ENCODE peak calls at places on chromosomes 6 and 20, in four cellular contexts. One of them, this sample, is unnamed.

GRCh38 chr6:44446626-44447297 is 59.3 kb downstream of the CDC5L start:
- DNase-seq in activated gamma-delta T cell treated with Interleukin-2 at 50 U/mL for 16 hours: no peak
- DNase-seq in CD8-positive, alpha-beta memory T cell: no peak
- DNase-seq in CD4-positive, CD25-positive, alpha-beta regulatory T cell: no peak
- DNase-seq in this sample: no peak

GRCh38 chr6:139970591-139970991 is 596.1 kb upstream of the CITED2 start:
- DNase-seq in activated gamma-delta T cell treated with Interleukin-2 at 50 U/mL for 16 hours: no peak
- DNase-seq in CD8-positive, alpha-beta memory T cell: no peak
- DNase-seq in CD4-positive, CD25-positive, alpha-beta regulatory T cell: no peak
- DNase-seq in this sample: no peak

GRCh38 chr6:72631480-72631879 is 9.6 kb downstream of the KCNQ5 start:
- DNase-seq in CD8-positive, alpha-beta memory T cell: no peak
- DNase-seq in CD4-positive, CD25-positive, alpha-beta regulatory T cell: no peak
- DNase-seq in activated gamma-delta T cell treated with Interleukin-2 at 50 U/mL for 16 hours: no peak
- DNase-seq in this sample: no peak

GRCh38 chr20:48864738-48865318 is 37.0 kb upstream of the PREX1 start:
- DNase-seq in activated gamma-delta T cell treated with Interleukin-2 at 50 U/mL for 16 hours: no peak
- DNase-seq in CD4-positive, CD25-positive, alpha-beta regulatory T cell: no peak
- DNase-seq in CD8-positive, alpha-beta memory T cell: no peak
- DNase-seq in this sample: no peak

GRCh38 chr20:37729909-37730308 is 36.1 kb downstream of the CTNNBL1 start:
- DNase-seq in CD4-positive, CD25-positive, alpha-beta regulatory T cell: no peak
- DNase-seq in activated gamma-delta T cell treated with Interleukin-2 at 50 U/mL for 16 hours: no peak
- DNase-seq in CD8-positive, alpha-beta memory T cell: no peak
- DNase-seq in this sample: no peak

GRCh38 chr6:56752009-56752408 is 109.3 kb upstream of the DST start:
- DNase-seq in CD8-positive, alpha-beta memory T cell: no peak
- DNase-seq in CD4-positive, CD25-positive, alpha-beta regulatory T cell: no peak
- DNase-seq in activated gamma-delta T cell treated with Interleukin-2 at 50 U/mL for 16 hours: no peak
- DNase-seq in this sample: no peak

GRCh38 chr20:8215516-8215915 is 83.5 kb downstream of the PLCB1 start:
- DNase-seq in activated gamma-delta T cell treated with Interleukin-2 at 50 U/mL for 16 hours: no peak
- DNase-seq in CD4-positive, CD25-positive, alpha-beta regulatory T cell: no peak
- DNase-seq in CD8-positive, alpha-beta memory T cell: no peak
- DNase-seq in this sample: no peak

GRCh38 chr20:50120935-50121693 is 8.2 kb upstream of the UBE2V1 start:
- DNase-seq in activated gamma-delta T cell treated with Interleukin-2 at 50 U/mL for 16 hours: peak; percentile 60
- DNase-seq in CD8-positive, alpha-beta memory T cell: peak; percentile 61
- DNase-seq in CD4-positive, CD25-positive, alpha-beta regulatory T cell: peak; percentile 70
- DNase-seq in this sample: no peak

GRCh38 chr6:42260424-42260888 is 42.8 kb upstream of the MRPS10 start:
- DNase-seq in CD4-positive, CD25-positive, alpha-beta regulatory T cell: no peak
- DNase-seq in activated gamma-delta T cell treated with Interleukin-2 at 50 U/mL for 16 hours: no peak
- DNase-seq in CD8-positive, alpha-beta memory T cell: no peak
- DNase-seq in this sample: no peak

GRCh38 chr6:19999319-20000191 is 162.4 kb downstream of the ID4 start:
- DNase-seq in CD4-positive, CD25-positive, alpha-beta regulatory T cell: no peak
- DNase-seq in activated gamma-delta T cell treated with Interleukin-2 at 50 U/mL for 16 hours: no peak
- DNase-seq in CD8-positive, alpha-beta memory T cell: no peak
- DNase-seq in this sample: peak; percentile 26

GRCh38 chr6:28531479-28532128 is 5.9 kb downstream of the GPX5 start:
- DNase-seq in CD4-positive, CD25-positive, alpha-beta regulatory T cell: no peak
- DNase-seq in activated gamma-delta T cell treated with Interleukin-2 at 50 U/mL for 16 hours: no peak
- DNase-seq in CD8-positive, alpha-beta memory T cell: no peak
- DNase-seq in this sample: no peak

GRCh38 chr6:107418118-107418517 is 41.2 kb downstream of the PDSS2 start:
- DNase-seq in CD8-positive, alpha-beta memory T cell: no peak
- DNase-seq in activated gamma-delta T cell treated with Interleukin-2 at 50 U/mL for 16 hours: no peak
- DNase-seq in CD4-positive, CD25-positive, alpha-beta regulatory T cell: no peak
- DNase-seq in this sample: no peak

GRCh38 chr6:53646606-53647005 is 18.9 kb downstream of the KLHL31 start:
- DNase-seq in CD8-positive, alpha-beta memory T cell: no peak
- DNase-seq in CD4-positive, CD25-positive, alpha-beta regulatory T cell: no peak
- DNase-seq in activated gamma-delta T cell treated with Interleukin-2 at 50 U/mL for 16 hours: no peak
- DNase-seq in this sample: no peak

GRCh38 chr20:6519556-6519955 is 247.9 kb upstream of the BMP2 start:
- DNase-seq in CD4-positive, CD25-positive, alpha-beta regulatory T cell: no peak
- DNase-seq in activated gamma-delta T cell treated with Interleukin-2 at 50 U/mL for 16 hours: no peak
- DNase-seq in CD8-positive, alpha-beta memory T cell: no peak
- DNase-seq in this sample: no peak

GRCh38 chr20:35404614-35405259 is 7.0 kb downstream of the UQCC1 start:
- DNase-seq in CD8-positive, alpha-beta memory T cell: peak; percentile 19
- DNase-seq in activated gamma-delta T cell treated with Interleukin-2 at 50 U/mL for 16 hours: no peak
- DNase-seq in CD4-positive, CD25-positive, alpha-beta regulatory T cell: no peak
- DNase-seq in this sample: peak; percentile 27

GRCh38 chr20:63568986-63569949 is 4.8 kb downstream of the HELZ2 start:
- DNase-seq in activated gamma-delta T cell treated with Interleukin-2 at 50 U/mL for 16 hours: no peak
- DNase-seq in CD4-positive, CD25-positive, alpha-beta regulatory T cell: no peak
- DNase-seq in CD8-positive, alpha-beta memory T cell: no peak
- DNase-seq in this sample: no peak

GRCh38 chr20:34768105-34768504 is 57.3 kb downstream of the NCOA6 start:
- DNase-seq in activated gamma-delta T cell treated with Interleukin-2 at 50 U/mL for 16 hours: no peak
- DNase-seq in CD8-positive, alpha-beta memory T cell: no peak
- DNase-seq in CD4-positive, CD25-positive, alpha-beta regulatory T cell: no peak
- DNase-seq in this sample: no peak

GRCh38 chr6:16712250-16712930 is 48.9 kb downstream of the ATXN1 start:
- DNase-seq in CD8-positive, alpha-beta memory T cell: no peak
- DNase-seq in CD4-positive, CD25-positive, alpha-beta regulatory T cell: no peak
- DNase-seq in activated gamma-delta T cell treated with Interleukin-2 at 50 U/mL for 16 hours: no peak
- DNase-seq in this sample: no peak

GRCh38 chr6:46170357-46171289 is at the start of gene ENPP5:
- DNase-seq in CD8-positive, alpha-beta memory T cell: peak; percentile 73
- DNase-seq in CD4-positive, CD25-positive, alpha-beta regulatory T cell: peak; percentile 24
- DNase-seq in activated gamma-delta T cell treated with Interleukin-2 at 50 U/mL for 16 hours: peak; percentile 76
- DNase-seq in this sample: no peak

GRCh38 chr6:147156218-147156617 is 48.0 kb upstream of the STXBP5 start:
- DNase-seq in CD8-positive, alpha-beta memory T cell: no peak
- DNase-seq in activated gamma-delta T cell treated with Interleukin-2 at 50 U/mL for 16 hours: no peak
- DNase-seq in CD4-positive, CD25-positive, alpha-beta regulatory T cell: no peak
- DNase-seq in this sample: no peak

GRCh38 chr6:105179244-105180065 is at the start of gene POPDC3:
- DNase-seq in activated gamma-delta T cell treated with Interleukin-2 at 50 U/mL for 16 hours: no peak
- DNase-seq in CD8-positive, alpha-beta memory T cell: no peak
- DNase-seq in CD4-positive, CD25-positive, alpha-beta regulatory T cell: no peak
- DNase-seq in this sample: no peak

GRCh38 chr6:94130458-94130857 is 711.1 kb upstream of the EPHA7 start:
- DNase-seq in CD4-positive, CD25-positive, alpha-beta regulatory T cell: no peak
- DNase-seq in CD8-positive, alpha-beta memory T cell: no peak
- DNase-seq in activated gamma-delta T cell treated with Interleukin-2 at 50 U/mL for 16 hours: no peak
- DNase-seq in this sample: no peak

GRCh38 chr6:35733633-35734032 is 3.2 kb upstream of the ARMC12 start:
- DNase-seq in CD8-positive, alpha-beta memory T cell: no peak
- DNase-seq in CD4-positive, CD25-positive, alpha-beta regulatory T cell: no peak
- DNase-seq in activated gamma-delta T cell treated with Interleukin-2 at 50 U/mL for 16 hours: no peak
- DNase-seq in this sample: no peak

GRCh38 chr20:63626424-63627128 is at the start of gene GMEB2:
- DNase-seq in activated gamma-delta T cell treated with Interleukin-2 at 50 U/mL for 16 hours: peak; percentile 64
- DNase-seq in CD8-positive, alpha-beta memory T cell: no peak
- DNase-seq in CD4-positive, CD25-positive, alpha-beta regulatory T cell: peak; percentile 67
- DNase-seq in this sample: no peak

GRCh38 chr20:64049060-64049886 is at the start of gene SOX18:
- DNase-seq in CD8-positive, alpha-beta memory T cell: no peak
- DNase-seq in activated gamma-delta T cell treated with Interleukin-2 at 50 U/mL for 16 hours: no peak
- DNase-seq in CD4-positive, CD25-positive, alpha-beta regulatory T cell: no peak
- DNase-seq in this sample: no peak

GRCh38 chr20:1846341-1846740 is 48.9 kb upstream of the SIRPA start:
- DNase-seq in CD4-positive, CD25-positive, alpha-beta regulatory T cell: no peak
- DNase-seq in activated gamma-delta T cell treated with Interleukin-2 at 50 U/mL for 16 hours: no peak
- DNase-seq in CD8-positive, alpha-beta memory T cell: no peak
- DNase-seq in this sample: no peak

GRCh38 chr6:138310294-138310693 is 67.4 kb upstream of the SMIM28 start:
- DNase-seq in CD4-positive, CD25-positive, alpha-beta regulatory T cell: no peak
- DNase-seq in CD8-positive, alpha-beta memory T cell: no peak
- DNase-seq in activated gamma-delta T cell treated with Interleukin-2 at 50 U/mL for 16 hours: no peak
- DNase-seq in this sample: no peak

GRCh38 chr20:58659841-58660240 is 8.8 kb downstream of the STX16 start:
- DNase-seq in activated gamma-delta T cell treated with Interleukin-2 at 50 U/mL for 16 hours: no peak
- DNase-seq in CD4-positive, CD25-positive, alpha-beta regulatory T cell: no peak
- DNase-seq in CD8-positive, alpha-beta memory T cell: peak; percentile 8
- DNase-seq in this sample: no peak

GRCh38 chr6:18242062-18242851 is 22.1 kb downstream of the DEK start:
- DNase-seq in activated gamma-delta T cell treated with Interleukin-2 at 50 U/mL for 16 hours: no peak
- DNase-seq in CD8-positive, alpha-beta memory T cell: no peak
- DNase-seq in CD4-positive, CD25-positive, alpha-beta regulatory T cell: no peak
- DNase-seq in this sample: no peak

GRCh38 chr20:62780204-62780603 is 16.1 kb upstream of the MRGBP start:
- DNase-seq in activated gamma-delta T cell treated with Interleukin-2 at 50 U/mL for 16 hours: no peak
- DNase-seq in CD8-positive, alpha-beta memory T cell: no peak
- DNase-seq in CD4-positive, CD25-positive, alpha-beta regulatory T cell: no peak
- DNase-seq in this sample: no peak